ENCODE peak calls at places on chromosome 20, in seven cellular contexts. E, V, Y, D, J, T and S are unnamed samples.

GRCh38 chr20:48284837-48285236 is 499.6 kb upstream of the SULF2 start:
- DNase-seq in E (no peak), V (no peak), Y (peak), D (no peak), J (no peak), T (no peak), S (no peak)

GRCh38 chr20:47607208-47607613 is 105.5 kb downstream of the NCOA3 start:
- DNase-seq in E (no peak), V (peak), Y (peak), D (no peak), J (no peak), T (no peak), S (no peak)

GRCh38 chr20:35479798-35480197 is 24.4 kb downstream of the CEP250 start:
- DNase-seq in E (no peak), V (no peak), Y (no peak), D (no peak), J (no peak), T (no peak), S (no peak)

GRCh38 chr20:33009214-33010132 is 2.0 kb downstream of the BPIFB2 start:
- DNase-seq in E (peak), V (no peak), Y (no peak), D (no peak), J (no peak), T (no peak), S (no peak)

GRCh38 chr20:54251093-54251492 is 43.2 kb downstream of the PFDN4 start:
- DNase-seq in E (no peak), V (no peak), Y (no peak), D (no peak), J (no peak), T (no peak), S (no peak)

GRCh38 chr20:16922834-16923233 is 174.7 kb downstream of the OTOR start:
- DNase-seq in E (no peak), V (peak), Y (peak), D (no peak), J (no peak), T (no peak), S (peak)

GRCh38 chr20:46557231-46557956 is 6.9 kb upstream of the OCSTAMP start:
- DNase-seq in E (no peak), V (no peak), Y (no peak), D (no peak), J (no peak), T (no peak), S (no peak)

GRCh38 chr20:10109621-10110020 is 74.8 kb downstream of the ANKEF1 start:
- DNase-seq in E (no peak), V (no peak), Y (no peak), D (no peak), J (no peak), T (no peak), S (no peak)

GRCh38 chr20:32019563-32020463 is 9.6 kb downstream of the CCM2L start:
- DNase-seq in E (no peak), V (no peak), Y (no peak), D (no peak), J (no peak), T (no peak), S (no peak)